ENCODE peak calls at places on chromosomes 5 and 9, in seven cellular contexts. One of them, this sample, is unnamed.

GRCh38 chr9:12231832-12232231 is 461.4 kb upstream of the TYRP1 start:
- DNase-seq in transverse colon: no peak
- DNase-seq in tibial nerve: no peak
- DNase-seq in A549: no peak
- DNase-seq in sigmoid colon: no peak
- DNase-seq in stomach: no peak
- DNase-seq in upper lobe of left lung: no peak
- DNase-seq in this sample: no peak

GRCh38 chr5:1517838-1518237 is 5.9 kb downstream of the LPCAT1 start:
- DNase-seq in upper lobe of left lung: peak; percentile 26
- DNase-seq in sigmoid colon: peak; percentile 46
- DNase-seq in tibial nerve: peak; percentile 11
- DNase-seq in stomach: peak; percentile 23
- DNase-seq in transverse colon: peak; percentile 18
- DNase-seq in A549: no peak
- DNase-seq in this sample: peak; percentile 10

GRCh38 chr9:117681827-117682226 is 22.4 kb upstream of the TLR4 start:
- DNase-seq in upper lobe of left lung: no peak
- DNase-seq in tibial nerve: no peak
- DNase-seq in A549: no peak
- DNase-seq in stomach: no peak
- DNase-seq in sigmoid colon: no peak
- DNase-seq in transverse colon: no peak
- DNase-seq in this sample: no peak

GRCh38 chr9:130834371-130835311 is at the start of gene ABL1:
- DNase-seq in upper lobe of left lung: peak; percentile 79
- DNase-seq in transverse colon: peak; percentile 79
- DNase-seq in tibial nerve: peak; percentile 57
- DNase-seq in stomach: peak; percentile 77
- DNase-seq in sigmoid colon: peak; percentile 94
- DNase-seq in A549: peak; percentile 85
- DNase-seq in this sample: peak; percentile 81

GRCh38 chr9:119101048-119101447 is 268.2 kb downstream of the BRINP1 start:
- DNase-seq in stomach: no peak
- DNase-seq in tibial nerve: no peak
- DNase-seq in upper lobe of left lung: no peak
- DNase-seq in sigmoid colon: no peak
- DNase-seq in transverse colon: no peak
- DNase-seq in A549: no peak
- DNase-seq in this sample: no peak

GRCh38 chr5:122921826-122922225 is 76.4 kb downstream of the SNX24 start:
- DNase-seq in tibial nerve: no peak
- DNase-seq in sigmoid colon: no peak
- DNase-seq in A549: no peak
- DNase-seq in stomach: no peak
- DNase-seq in transverse colon: no peak
- DNase-seq in upper lobe of left lung: no peak
- DNase-seq in this sample: no peak

GRCh38 chr5:78964889-78965288 is 20.2 kb downstream of the ARSB start:
- DNase-seq in transverse colon: no peak
- DNase-seq in stomach: no peak
- DNase-seq in A549: peak; percentile 77
- DNase-seq in tibial nerve: no peak
- DNase-seq in sigmoid colon: no peak
- DNase-seq in upper lobe of left lung: no peak
- DNase-seq in this sample: no peak

GRCh38 chr9:127129073-127129717 is 6.8 kb upstream of the ANGPTL2 start:
- DNase-seq in A549: no peak
- DNase-seq in upper lobe of left lung: no peak
- DNase-seq in tibial nerve: no peak
- DNase-seq in transverse colon: no peak
- DNase-seq in stomach: no peak
- DNase-seq in sigmoid colon: peak; percentile 62
- DNase-seq in this sample: no peak

GRCh38 chr9:110541950-110542349 is 37.6 kb downstream of the SVEP1 start:
- DNase-seq in A549: no peak
- DNase-seq in upper lobe of left lung: no peak
- DNase-seq in sigmoid colon: no peak
- DNase-seq in stomach: no peak
- DNase-seq in transverse colon: no peak
- DNase-seq in tibial nerve: no peak
- DNase-seq in this sample: no peak

GRCh38 chr5:68365894-68366293 is 150.3 kb downstream of the PIK3R1 start:
- DNase-seq in sigmoid colon: no peak
- DNase-seq in transverse colon: no peak
- DNase-seq in stomach: no peak
- DNase-seq in A549: no peak
- DNase-seq in upper lobe of left lung: no peak
- DNase-seq in tibial nerve: no peak
- DNase-seq in this sample: no peak

GRCh38 chr9:128556276-128556675 is 3.9 kb downstream of the SPTAN1 start:
- DNase-seq in tibial nerve: no peak
- DNase-seq in A549: no peak
- DNase-seq in sigmoid colon: no peak
- DNase-seq in transverse colon: no peak
- DNase-seq in stomach: no peak
- DNase-seq in upper lobe of left lung: no peak
- DNase-seq in this sample: no peak

GRCh38 chr5:39131210-39132127 is 57.3 kb upstream of the RICTOR start:
- DNase-seq in upper lobe of left lung: no peak
- DNase-seq in transverse colon: no peak
- DNase-seq in tibial nerve: no peak
- DNase-seq in A549: no peak
- DNase-seq in sigmoid colon: no peak
- DNase-seq in stomach: no peak
- DNase-seq in this sample: no peak

GRCh38 chr9:114388764-114389375 is 1.1 kb upstream of the AKNA start:
- DNase-seq in upper lobe of left lung: no peak
- DNase-seq in sigmoid colon: no peak
- DNase-seq in tibial nerve: no peak
- DNase-seq in stomach: no peak
- DNase-seq in A549: no peak
- DNase-seq in transverse colon: no peak
- DNase-seq in this sample: no peak

GRCh38 chr9:33198163-33198562 is 31.0 kb upstream of the B4GALT1 start:
- DNase-seq in stomach: no peak
- DNase-seq in sigmoid colon: peak; percentile 88
- DNase-seq in A549: no peak
- DNase-seq in tibial nerve: no peak
- DNase-seq in upper lobe of left lung: no peak
- DNase-seq in transverse colon: no peak
- DNase-seq in this sample: peak; percentile 66

GRCh38 chr9:112348257-112348992 is 15.0 kb upstream of the PTBP3 start:
- DNase-seq in tibial nerve: peak; percentile 41
- DNase-seq in transverse colon: peak; percentile 91
- DNase-seq in stomach: peak; percentile 83
- DNase-seq in A549: peak; percentile 95
- DNase-seq in sigmoid colon: peak; percentile 88
- DNase-seq in upper lobe of left lung: peak; percentile 81
- DNase-seq in this sample: peak; percentile 89

GRCh38 chr5:98414938-98415337 is 358.5 kb upstream of the RGMB start:
- DNase-seq in A549: no peak
- DNase-seq in sigmoid colon: no peak
- DNase-seq in upper lobe of left lung: no peak
- DNase-seq in tibial nerve: no peak
- DNase-seq in stomach: no peak
- DNase-seq in transverse colon: no peak
- DNase-seq in this sample: no peak

GRCh38 chr9:137989999-137990715 is 112.6 kb downstream of the CACNA1B start:
- DNase-seq in stomach: peak; percentile 13
- DNase-seq in sigmoid colon: peak; percentile 37
- DNase-seq in transverse colon: no peak
- DNase-seq in A549: no peak
- DNase-seq in upper lobe of left lung: no peak
- DNase-seq in tibial nerve: no peak
- DNase-seq in this sample: no peak

GRCh38 chr5:115414406-115415142 is 118.1 kb upstream of the CCDC112 start:
- DNase-seq in A549: no peak
- DNase-seq in tibial nerve: no peak
- DNase-seq in sigmoid colon: peak; percentile 78
- DNase-seq in upper lobe of left lung: peak; percentile 55
- DNase-seq in transverse colon: peak; percentile 50
- DNase-seq in stomach: no peak
- DNase-seq in this sample: no peak

GRCh38 chr9:123337971-123338370 is 18.0 kb upstream of the CRB2 start:
- DNase-seq in stomach: no peak
- DNase-seq in tibial nerve: no peak
- DNase-seq in upper lobe of left lung: no peak
- DNase-seq in transverse colon: no peak
- DNase-seq in sigmoid colon: no peak
- DNase-seq in A549: no peak
- DNase-seq in this sample: no peak

GRCh38 chr5:9468070-9468388 is 77.8 kb downstream of the SEMA5A start:
- DNase-seq in tibial nerve: no peak
- DNase-seq in A549: no peak
- DNase-seq in upper lobe of left lung: no peak
- DNase-seq in sigmoid colon: no peak
- DNase-seq in transverse colon: no peak
- DNase-seq in stomach: no peak
- DNase-seq in this sample: no peak

GRCh38 chr5:169686137-169686536 is 49.1 kb downstream of the DOCK2 start:
- DNase-seq in upper lobe of left lung: no peak
- DNase-seq in sigmoid colon: no peak
- DNase-seq in transverse colon: no peak
- DNase-seq in A549: no peak
- DNase-seq in stomach: no peak
- DNase-seq in tibial nerve: no peak
- DNase-seq in this sample: no peak

GRCh38 chr5:139848508-139849100 is 53.0 kb downstream of the PSD2 start:
- DNase-seq in stomach: no peak
- DNase-seq in upper lobe of left lung: no peak
- DNase-seq in tibial nerve: no peak
- DNase-seq in sigmoid colon: no peak
- DNase-seq in transverse colon: no peak
- DNase-seq in A549: no peak
- DNase-seq in this sample: peak; percentile 70

GRCh38 chr5:157049605-157050004 is 9.3 kb downstream of the HAVCR1 start:
- DNase-seq in transverse colon: no peak
- DNase-seq in tibial nerve: no peak
- DNase-seq in sigmoid colon: no peak
- DNase-seq in stomach: no peak
- DNase-seq in A549: peak; percentile 85
- DNase-seq in upper lobe of left lung: no peak
- DNase-seq in this sample: no peak

DNA sequence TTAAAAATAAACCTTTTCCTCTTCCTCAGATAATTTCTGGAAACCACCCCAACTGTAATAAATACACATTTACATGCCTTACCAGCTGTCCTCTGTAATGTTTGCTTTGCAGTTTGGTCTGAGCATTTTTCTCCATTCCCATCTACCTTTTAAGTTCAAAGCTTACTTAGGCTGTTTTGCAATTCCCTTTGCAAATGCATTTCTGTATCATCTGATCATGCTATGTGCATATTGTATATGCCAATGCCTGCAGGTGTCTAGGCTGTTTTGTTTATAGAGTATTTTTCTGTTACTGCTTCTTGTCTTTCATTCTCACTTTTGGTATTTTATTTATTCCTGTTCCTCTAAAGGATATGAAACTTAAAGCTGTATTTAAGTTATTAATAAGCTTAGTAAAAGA is 86.3 kb downstream of the SLC44A1 start:
- DNase-seq in tibial nerve: no peak
- DNase-seq in A549: no peak
- DNase-seq in upper lobe of left lung: no peak
- DNase-seq in stomach: no peak
- DNase-seq in transverse colon: no peak
- DNase-seq in sigmoid colon: no peak
- DNase-seq in this sample: no peak
- TF ChIP-seq EP300 in tibial nerve: no peak
- TF ChIP-seq EP300 in A549: no peak
- TF ChIP-seq EP300 in upper lobe of left lung: no peak
- TF ChIP-seq EP300 in stomach: no peak
- TF ChIP-seq EP300 in transverse colon: no peak
- TF ChIP-seq EP300 in sigmoid colon: no peak
- TF ChIP-seq EP300 in this sample: no peak

GRCh38 chr5:172795401-172795977 is 24.5 kb upstream of the DUSP1 start:
- DNase-seq in upper lobe of left lung: peak; percentile 63
- DNase-seq in tibial nerve: peak; percentile 93
- DNase-seq in sigmoid colon: peak; percentile 98
- DNase-seq in A549: peak; percentile 42
- DNase-seq in transverse colon: peak; percentile 82
- DNase-seq in stomach: peak; percentile 72
- DNase-seq in this sample: peak; percentile 99
- TF ChIP-seq EP300 in upper lobe of left lung: no peak
- TF ChIP-seq EP300 in tibial nerve: peak; percentile 99
- TF ChIP-seq EP300 in sigmoid colon: peak; percentile 91
- TF ChIP-seq EP300 in A549: no peak
- TF ChIP-seq EP300 in transverse colon: peak; percentile 92
- TF ChIP-seq EP300 in stomach: peak; percentile 93
- TF ChIP-seq EP300 in this sample: peak; percentile 99

GRCh38 chr5:81768960-81769452 is 18.1 kb upstream of the SSBP2 start:
- DNase-seq in upper lobe of left lung: no peak
- DNase-seq in stomach: no peak
- DNase-seq in A549: peak; percentile 88
- DNase-seq in tibial nerve: no peak
- DNase-seq in sigmoid colon: no peak
- DNase-seq in transverse colon: no peak
- DNase-seq in this sample: no peak

GRCh38 chr5:81774359-81774758 is 23.5 kb upstream of the SSBP2 start:
- DNase-seq in stomach: no peak
- DNase-seq in A549: no peak
- DNase-seq in sigmoid colon: no peak
- DNase-seq in upper lobe of left lung: no peak
- DNase-seq in tibial nerve: no peak
- DNase-seq in transverse colon: no peak
- DNase-seq in this sample: no peak

GRCh38 chr5:81773574-81773973 is 22.7 kb upstream of the SSBP2 start:
- DNase-seq in transverse colon: no peak
- DNase-seq in sigmoid colon: no peak
- DNase-seq in tibial nerve: no peak
- DNase-seq in stomach: no peak
- DNase-seq in A549: peak; percentile 21
- DNase-seq in upper lobe of left lung: no peak
- DNase-seq in this sample: no peak

GRCh38 chr5:81773148-81773547 is 22.3 kb upstream of the SSBP2 start:
- DNase-seq in upper lobe of left lung: no peak
- DNase-seq in tibial nerve: no peak
- DNase-seq in stomach: no peak
- DNase-seq in transverse colon: no peak
- DNase-seq in A549: no peak
- DNase-seq in sigmoid colon: no peak
- DNase-seq in this sample: no peak

DNA sequence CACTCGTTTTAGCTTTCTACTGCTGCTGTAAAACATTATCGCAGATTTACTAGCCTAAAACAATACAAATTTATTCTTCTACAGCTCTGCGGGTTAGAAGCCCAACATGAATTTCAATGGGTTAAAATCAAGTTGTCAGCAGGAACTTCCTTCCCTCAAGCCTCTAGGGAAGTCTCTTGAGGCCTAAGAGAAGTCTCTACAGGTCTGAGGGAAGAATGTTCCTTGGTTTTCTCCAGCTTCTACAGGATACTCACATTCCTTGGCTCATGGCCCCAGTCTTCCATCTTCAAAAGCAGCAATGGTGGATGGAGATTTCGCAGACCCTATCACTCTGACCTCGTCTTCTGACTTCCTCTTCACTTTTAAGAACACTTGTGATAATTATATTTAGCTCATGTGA is 21.6 kb upstream of the SSBP2 start:
- DNase-seq in transverse colon: no peak
- DNase-seq in A549: no peak
- DNase-seq in tibial nerve: no peak
- DNase-seq in sigmoid colon: no peak
- DNase-seq in stomach: no peak
- DNase-seq in upper lobe of left lung: no peak
- DNase-seq in this sample: no peak
- TF ChIP-seq EP300 in transverse colon: no peak
- TF ChIP-seq EP300 in A549: no peak
- TF ChIP-seq EP300 in tibial nerve: no peak
- TF ChIP-seq EP300 in sigmoid colon: no peak
- TF ChIP-seq EP300 in stomach: no peak
- TF ChIP-seq EP300 in upper lobe of left lung: no peak
- TF ChIP-seq EP300 in this sample: no peak

GRCh38 chr5:118703241-118703640 is 285.1 kb downstream of the DTWD2 start:
- DNase-seq in stomach: no peak
- DNase-seq in tibial nerve: no peak
- DNase-seq in A549: no peak
- DNase-seq in transverse colon: no peak
- DNase-seq in sigmoid colon: no peak
- DNase-seq in upper lobe of left lung: no peak
- DNase-seq in this sample: no peak
- TF ChIP-seq EP300 in stomach: no peak
- TF ChIP-seq EP300 in tibial nerve: no peak
- TF ChIP-seq EP300 in A549: no peak
- TF ChIP-seq EP300 in transverse colon: no peak
- TF ChIP-seq EP300 in sigmoid colon: no peak
- TF ChIP-seq EP300 in upper lobe of left lung: no peak
- TF ChIP-seq EP300 in this sample: no peak

This sample was measured in ovary.